ENCODE peak calls at places on chromosomes 6 and 20, in ten cellular contexts. D is upper lobe of left lung, K is HepG2, A is IMR-90, P is body of pancreas, L is K562, Q is gastrocnemius medialis, F is HCT116, C is heart left ventricle, J is A549. N is an unnamed sample.
A peak's percentile ranks its signal among the peaks of the same experiment; 100 is the strongest.

GRCh38 chr6:108654465-108655106 is 93.9 kb downstream of the FOXO3 start:
- ATAC-seq in D (no peak), K (no peak), A (no peak), P (no peak), L (no peak), Q (no peak), F (no peak), C (no peak), J (no peak), N (no peak)

GRCh38 chr6:144566868-144567615 is 281.9 kb downstream of the UTRN start:
- ATAC-seq in D (no peak), K (peak; percentile 45), A (no peak), P (no peak), L (no peak), Q (no peak), F (no peak), C (no peak), J (no peak), N (no peak)

GRCh38 chr6:150717419-150717818 is 117.7 kb downstream of the PLEKHG1 start:
- ATAC-seq in D (peak; percentile 78), K (peak; percentile 69), A (no peak), P (peak; percentile 66), L (no peak), Q (no peak), F (peak; percentile 18), C (no peak), J (no peak), N (no peak)

GRCh38 chr6:159989882-159990480 is 21.1 kb downstream of the IGF2R start:
- ATAC-seq in D (no peak), K (no peak), A (no peak), P (no peak), L (peak; percentile 72), Q (no peak), F (no peak), C (no peak), J (no peak), N (no peak)

GRCh38 chr6:139184050-139184826 is 49.4 kb downstream of the HECA start:
- ATAC-seq in D (no peak), K (no peak), A (no peak), P (no peak), L (no peak), Q (no peak), F (no peak), C (no peak), J (no peak), N (no peak)

GRCh38 chr20:10536531-10536930 is 101.4 kb downstream of the SLX4IP start:
- ATAC-seq in D (no peak), K (peak; percentile 12), A (peak; percentile 31), P (peak; percentile 94), L (no peak), Q (no peak), F (peak; percentile 28), C (no peak), J (no peak), N (no peak)

GRCh38 chr6:153045271-153045670 is 42.8 kb upstream of the MTRF1L start:
- ATAC-seq in D (no peak), K (no peak), A (no peak), P (no peak), L (no peak), Q (no peak), F (no peak), C (no peak), J (no peak), N (no peak)

GRCh38 chr6:25832670-25833069 is 818 bp upstream of the SLC17A1 start:
- ATAC-seq in D (no peak), K (peak; percentile 29), A (no peak), P (no peak), L (no peak), Q (no peak), F (no peak), C (no peak), J (peak; percentile 30), N (no peak)

GRCh38 chr6:130293800-130294199 is 71.0 kb upstream of the SAMD3 start:
- ATAC-seq in D (no peak), K (peak; percentile 89), A (peak; percentile 99), P (no peak), L (peak; percentile 93), Q (no peak), F (peak; percentile 99), C (no peak), J (peak; percentile 96), N (no peak)

GRCh38 chr20:5592165-5592564 is 158.0 kb upstream of the SHLD1 start:
- ATAC-seq in D (no peak), K (no peak), A (no peak), P (no peak), L (no peak), Q (no peak), F (no peak), C (no peak), J (no peak), N (no peak)

GRCh38 chr20:22584630-22584921 is 204 bp upstream of the FOXA2 start:
- ATAC-seq in D (peak; percentile 86), K (peak; percentile 65), A (no peak), P (peak; percentile 73), L (peak; percentile 62), Q (no peak), F (no peak), C (no peak), J (peak; percentile 70), N (no peak)

GRCh38 chr6:11432713-11433450 is 104.7 kb upstream of the TMEM170B start:
- ATAC-seq in D (no peak), K (no peak), A (peak; percentile 28), P (no peak), L (no peak), Q (peak; percentile 41), F (no peak), C (peak; percentile 77), J (no peak), N (peak; percentile 57)

GRCh38 chr20:62628691-62629090 is 13.6 kb upstream of the SLCO4A1 start:
- ATAC-seq in D (no peak), K (no peak), A (no peak), P (no peak), L (no peak), Q (no peak), F (no peak), C (no peak), J (no peak), N (no peak)

GRCh38 chr20:55678970-55679667 is 326.2 kb downstream of the CBLN4 start:
- ATAC-seq in D (no peak), K (no peak), A (no peak), P (no peak), L (no peak), Q (no peak), F (no peak), C (no peak), J (no peak), N (no peak)

GRCh38 chr20:41110930-41111577 is 26.3 kb upstream of the PLCG1 start:
- ATAC-seq in D (peak; percentile 84), K (peak; percentile 96), A (no peak), P (no peak), L (no peak), Q (no peak), F (peak; percentile 30), C (no peak), J (no peak), N (no peak)

GRCh38 chr20:50320910-50321796 is 130.5 kb downstream of the CEBPB start:
- ATAC-seq in D (peak; percentile 96), K (peak; percentile 95), A (peak; percentile 99), P (peak; percentile 93), L (peak; percentile 100), Q (peak; percentile 92), F (peak; percentile 99), C (peak; percentile 92), J (peak; percentile 99), N (peak; percentile 98)
- TF ChIP-seq POLR2A in D (peak; percentile 84), K (peak; percentile 16), A (peak; percentile 45), P (peak; percentile 82), L (peak; percentile 46), Q (peak; percentile 45), F (no peak), C (no peak), J (peak; percentile 64), N (peak; percentile 49)

GRCh38 chr6:88544986-88545612 is 379.0 kb upstream of the CNR1 start:
- ATAC-seq in D (no peak), K (no peak), A (no peak), P (no peak), L (no peak), Q (no peak), F (no peak), C (no peak), J (no peak), N (no peak)
- TF ChIP-seq POLR2A in D (no peak), K (no peak), A (no peak), P (no peak), L (no peak), Q (no peak), F (no peak), C (no peak), J (no peak), N (no peak)

DNA sequence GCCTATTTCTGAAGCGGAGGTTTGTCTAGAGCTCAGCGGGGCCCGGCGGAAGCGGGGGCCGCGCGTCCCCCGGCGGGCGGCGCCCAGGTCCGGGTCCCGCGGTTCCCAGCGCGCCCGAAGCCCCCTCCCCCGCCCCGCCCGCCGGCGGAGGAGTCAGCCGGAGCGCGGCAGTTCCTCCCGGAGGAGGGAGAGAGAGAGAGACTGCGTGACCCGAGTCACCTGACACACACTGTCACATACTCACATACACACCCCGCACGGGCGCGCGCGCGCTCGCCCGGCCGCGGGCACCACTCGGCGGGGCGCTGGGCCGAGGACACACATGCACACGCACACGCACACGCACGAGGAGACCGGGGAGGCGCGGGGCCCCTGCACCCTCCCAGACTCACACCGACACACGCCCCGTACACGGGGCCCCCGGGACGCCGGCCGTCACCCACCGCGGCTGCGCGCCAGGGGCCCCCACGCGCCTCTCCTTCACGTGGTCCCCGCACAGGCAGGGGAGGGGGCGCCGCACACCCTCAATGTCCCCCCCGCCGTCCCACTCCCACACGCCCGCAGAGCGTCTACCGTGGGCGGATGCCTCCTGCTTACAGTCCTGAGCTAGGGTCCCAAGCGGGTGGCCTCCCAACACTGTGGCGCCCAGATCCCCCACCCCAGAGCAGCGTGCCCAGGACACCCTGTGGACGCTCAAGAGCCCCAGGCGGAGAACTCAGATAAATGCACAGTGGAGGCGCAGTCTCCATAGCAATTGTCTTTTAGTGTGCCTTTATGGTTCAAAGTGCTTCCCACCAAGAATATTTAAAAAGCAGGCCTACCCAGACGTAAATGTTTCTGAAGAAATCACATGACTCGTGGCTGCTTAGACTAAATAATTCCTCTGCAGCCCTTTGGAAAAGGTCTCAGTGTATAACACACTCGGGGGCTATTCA is at the start of gene RRAGD:
- ATAC-seq in D (peak; percentile 89), K (peak; percentile 50), A (peak; percentile 53), P (peak; percentile 86), L (peak; percentile 56), Q (peak; percentile 85), F (peak; percentile 88), C (peak; percentile 87), J (peak; percentile 83), N (peak; percentile 88)
- TF ChIP-seq POLR2A in D (peak; percentile 71), K (no peak), A (no peak), P (peak; percentile 52), L (no peak), Q (peak; percentile 95), F (no peak), C (no peak), J (no peak), N (no peak)

DNA sequence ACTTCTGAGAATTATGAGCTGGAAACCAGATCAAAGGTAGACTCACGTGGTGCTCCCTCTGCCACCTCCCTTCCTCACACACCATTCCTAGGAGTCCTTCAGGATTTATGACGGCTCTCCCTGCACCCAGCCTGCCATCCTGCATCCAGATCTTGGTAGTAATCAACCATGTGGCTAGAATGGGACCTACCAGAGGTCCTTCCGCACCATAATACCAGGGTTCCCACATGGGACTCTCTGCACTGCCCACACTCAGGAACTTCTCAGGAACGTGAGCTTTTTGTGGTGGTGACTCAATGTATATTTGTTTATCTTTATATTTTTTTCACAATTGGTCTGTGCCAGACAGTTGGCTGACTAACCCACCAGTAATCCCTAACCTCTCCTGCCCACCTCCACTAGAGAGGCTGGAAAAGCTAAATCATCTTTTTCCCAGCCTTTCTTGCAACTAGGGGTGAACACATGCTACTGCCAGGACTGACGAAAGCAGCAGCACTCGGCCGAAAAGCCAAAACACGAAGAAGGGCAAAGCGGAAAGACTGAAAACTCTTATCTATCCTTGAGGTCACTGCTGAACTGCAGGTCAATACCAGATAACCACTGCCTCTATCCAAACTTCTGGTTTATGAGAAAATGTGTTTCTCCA is 113.0 kb downstream of the TRERF1 start:
- ATAC-seq in D (no peak), K (no peak), A (peak; percentile 95), P (no peak), L (peak; percentile 32), Q (no peak), F (peak; percentile 87), C (no peak), J (peak; percentile 93), N (no peak)
- TF ChIP-seq POLR2A in D (no peak), K (no peak), A (peak; percentile 52), P (no peak), L (no peak), Q (no peak), F (no peak), C (no peak), J (no peak), N (no peak)

N was measured in gastroesophageal sphincter.